ENCODE peak calls at places on chromosomes 13 and 19, in seven cellular contexts. One of them, this sample, is unnamed.

GRCh38 chr13:32537580-32538233 is 888 bp downstream of the N4BP2L2 start:
- DNase-seq in glutamatergic neuron: peak; percentile 49
- DNase-seq in type B pancreatic cell: no peak
- DNase-seq in body of pancreas: peak; percentile 34
- DNase-seq in stimulated activated CD8-positive, alpha-beta memory T cell treated with anti-CD3 and anti-CD28 coated beads, Interleukin-2, amount 100 ng/mL, for 48 hours: peak; percentile 38
- DNase-seq in fibroblast of the conjunctiva: no peak
- DNase-seq in NCI-H1105: no peak
- DNase-seq in this sample: no peak

GRCh38 chr13:44698076-44698475 is 121.9 kb upstream of the TSC22D1 start:
- DNase-seq in type B pancreatic cell: no peak
- DNase-seq in body of pancreas: no peak
- DNase-seq in glutamatergic neuron: no peak
- DNase-seq in stimulated activated CD8-positive, alpha-beta memory T cell treated with anti-CD3 and anti-CD28 coated beads, Interleukin-2, amount 100 ng/mL, for 48 hours: no peak
- DNase-seq in NCI-H1105: no peak
- DNase-seq in fibroblast of the conjunctiva: no peak
- DNase-seq in this sample: no peak

GRCh38 chr19:3275068-3275582 is 50.7 kb downstream of the CELF5 start:
- DNase-seq in body of pancreas: peak; percentile 25
- DNase-seq in glutamatergic neuron: peak; percentile 87
- DNase-seq in NCI-H1105: peak; percentile 75
- DNase-seq in stimulated activated CD8-positive, alpha-beta memory T cell treated with anti-CD3 and anti-CD28 coated beads, Interleukin-2, amount 100 ng/mL, for 48 hours: peak; percentile 28
- DNase-seq in fibroblast of the conjunctiva: no peak
- DNase-seq in type B pancreatic cell: no peak
- DNase-seq in this sample: peak; percentile 67

GRCh38 chr13:73096173-73097117 is 37.6 kb downstream of the KLF5 start:
- DNase-seq in fibroblast of the conjunctiva: no peak
- DNase-seq in stimulated activated CD8-positive, alpha-beta memory T cell treated with anti-CD3 and anti-CD28 coated beads, Interleukin-2, amount 100 ng/mL, for 48 hours: no peak
- DNase-seq in type B pancreatic cell: no peak
- DNase-seq in glutamatergic neuron: no peak
- DNase-seq in body of pancreas: no peak
- DNase-seq in NCI-H1105: no peak
- DNase-seq in this sample: no peak

GRCh38 chr13:20405691-20406090 is 120.0 kb downstream of the CRYL1 start:
- DNase-seq in NCI-H1105: no peak
- DNase-seq in glutamatergic neuron: peak; percentile 42
- DNase-seq in body of pancreas: no peak
- DNase-seq in fibroblast of the conjunctiva: no peak
- DNase-seq in stimulated activated CD8-positive, alpha-beta memory T cell treated with anti-CD3 and anti-CD28 coated beads, Interleukin-2, amount 100 ng/mL, for 48 hours: no peak
- DNase-seq in type B pancreatic cell: peak; percentile 62
- DNase-seq in this sample: no peak

GRCh38 chr13:99133230-99133629 is 67.4 kb upstream of the UBAC2 start:
- DNase-seq in type B pancreatic cell: no peak
- DNase-seq in body of pancreas: no peak
- DNase-seq in fibroblast of the conjunctiva: no peak
- DNase-seq in stimulated activated CD8-positive, alpha-beta memory T cell treated with anti-CD3 and anti-CD28 coated beads, Interleukin-2, amount 100 ng/mL, for 48 hours: no peak
- DNase-seq in glutamatergic neuron: no peak
- DNase-seq in NCI-H1105: no peak
- DNase-seq in this sample: no peak

GRCh38 chr19:5697022-5697889 is 7.2 kb downstream of the RPL36 start:
- DNase-seq in NCI-H1105: no peak
- DNase-seq in body of pancreas: peak; percentile 16
- DNase-seq in glutamatergic neuron: peak; percentile 42
- DNase-seq in type B pancreatic cell: no peak
- DNase-seq in fibroblast of the conjunctiva: no peak
- DNase-seq in stimulated activated CD8-positive, alpha-beta memory T cell treated with anti-CD3 and anti-CD28 coated beads, Interleukin-2, amount 100 ng/mL, for 48 hours: no peak
- DNase-seq in this sample: no peak

GRCh38 chr13:60329221-60329983 is 67.6 kb upstream of the TDRD3 start:
- DNase-seq in type B pancreatic cell: no peak
- DNase-seq in glutamatergic neuron: peak; percentile 57
- DNase-seq in fibroblast of the conjunctiva: no peak
- DNase-seq in stimulated activated CD8-positive, alpha-beta memory T cell treated with anti-CD3 and anti-CD28 coated beads, Interleukin-2, amount 100 ng/mL, for 48 hours: no peak
- DNase-seq in NCI-H1105: peak; percentile 23
- DNase-seq in body of pancreas: peak; percentile 54
- DNase-seq in this sample: peak; percentile 59

GRCh38 chr13:100510208-100510997 is 78.2 kb downstream of the GGACT start:
- DNase-seq in type B pancreatic cell: no peak
- DNase-seq in glutamatergic neuron: peak; percentile 64
- DNase-seq in NCI-H1105: peak; percentile 22
- DNase-seq in fibroblast of the conjunctiva: no peak
- DNase-seq in stimulated activated CD8-positive, alpha-beta memory T cell treated with anti-CD3 and anti-CD28 coated beads, Interleukin-2, amount 100 ng/mL, for 48 hours: no peak
- DNase-seq in body of pancreas: no peak
- DNase-seq in this sample: no peak

GRCh38 chr13:97328222-97328790 is 105.7 kb upstream of the RAP2A start:
- DNase-seq in type B pancreatic cell: no peak
- DNase-seq in body of pancreas: no peak
- DNase-seq in glutamatergic neuron: peak; percentile 40
- DNase-seq in NCI-H1105: no peak
- DNase-seq in fibroblast of the conjunctiva: peak; percentile 40
- DNase-seq in stimulated activated CD8-positive, alpha-beta memory T cell treated with anti-CD3 and anti-CD28 coated beads, Interleukin-2, amount 100 ng/mL, for 48 hours: no peak
- DNase-seq in this sample: no peak

GRCh38 chr13:33994826-33995502 is 177.0 kb downstream of the RFC3 start:
- DNase-seq in NCI-H1105: no peak
- DNase-seq in type B pancreatic cell: no peak
- DNase-seq in glutamatergic neuron: no peak
- DNase-seq in fibroblast of the conjunctiva: no peak
- DNase-seq in stimulated activated CD8-positive, alpha-beta memory T cell treated with anti-CD3 and anti-CD28 coated beads, Interleukin-2, amount 100 ng/mL, for 48 hours: no peak
- DNase-seq in body of pancreas: no peak
- DNase-seq in this sample: no peak

GRCh38 chr13:44903596-44903995 is 85.7 kb downstream of the NUFIP1 start:
- DNase-seq in NCI-H1105: no peak
- DNase-seq in body of pancreas: peak; percentile 47
- DNase-seq in type B pancreatic cell: no peak
- DNase-seq in fibroblast of the conjunctiva: peak; percentile 94
- DNase-seq in stimulated activated CD8-positive, alpha-beta memory T cell treated with anti-CD3 and anti-CD28 coated beads, Interleukin-2, amount 100 ng/mL, for 48 hours: no peak
- DNase-seq in glutamatergic neuron: no peak
- DNase-seq in this sample: no peak

GRCh38 chr13:99941086-99941485 is 30.5 kb downstream of the ZIC5 start:
- DNase-seq in fibroblast of the conjunctiva: no peak
- DNase-seq in NCI-H1105: no peak
- DNase-seq in body of pancreas: no peak
- DNase-seq in glutamatergic neuron: no peak
- DNase-seq in stimulated activated CD8-positive, alpha-beta memory T cell treated with anti-CD3 and anti-CD28 coated beads, Interleukin-2, amount 100 ng/mL, for 48 hours: no peak
- DNase-seq in type B pancreatic cell: no peak
- DNase-seq in this sample: no peak

GRCh38 chr13:89900104-89900760 is 1447.3 kb upstream of the MIR17HG start:
- DNase-seq in NCI-H1105: no peak
- DNase-seq in stimulated activated CD8-positive, alpha-beta memory T cell treated with anti-CD3 and anti-CD28 coated beads, Interleukin-2, amount 100 ng/mL, for 48 hours: no peak
- DNase-seq in glutamatergic neuron: no peak
- DNase-seq in type B pancreatic cell: no peak
- DNase-seq in body of pancreas: no peak
- DNase-seq in fibroblast of the conjunctiva: no peak
- DNase-seq in this sample: no peak

GRCh38 chr13:94268661-94269060 is 210.8 kb downstream of the DCT start:
- DNase-seq in body of pancreas: no peak
- DNase-seq in stimulated activated CD8-positive, alpha-beta memory T cell treated with anti-CD3 and anti-CD28 coated beads, Interleukin-2, amount 100 ng/mL, for 48 hours: no peak
- DNase-seq in glutamatergic neuron: no peak
- DNase-seq in type B pancreatic cell: no peak
- DNase-seq in NCI-H1105: no peak
- DNase-seq in fibroblast of the conjunctiva: no peak
- DNase-seq in this sample: no peak

GRCh38 chr13:76129305-76130040 is 493.3 kb downstream of the LMO7 start:
- DNase-seq in type B pancreatic cell: no peak
- DNase-seq in stimulated activated CD8-positive, alpha-beta memory T cell treated with anti-CD3 and anti-CD28 coated beads, Interleukin-2, amount 100 ng/mL, for 48 hours: no peak
- DNase-seq in NCI-H1105: no peak
- DNase-seq in body of pancreas: no peak
- DNase-seq in fibroblast of the conjunctiva: peak; percentile 62
- DNase-seq in glutamatergic neuron: no peak
- DNase-seq in this sample: no peak

GRCh38 chr19:23996549-23996948 is 81.9 kb downstream of the ZNF726 start:
- DNase-seq in stimulated activated CD8-positive, alpha-beta memory T cell treated with anti-CD3 and anti-CD28 coated beads, Interleukin-2, amount 100 ng/mL, for 48 hours: no peak
- DNase-seq in type B pancreatic cell: no peak
- DNase-seq in body of pancreas: no peak
- DNase-seq in fibroblast of the conjunctiva: no peak
- DNase-seq in glutamatergic neuron: no peak
- DNase-seq in NCI-H1105: no peak
- DNase-seq in this sample: no peak

GRCh38 chr13:44967656-44968451 is 21.4 kb downstream of the NUFIP1 start:
- DNase-seq in stimulated activated CD8-positive, alpha-beta memory T cell treated with anti-CD3 and anti-CD28 coated beads, Interleukin-2, amount 100 ng/mL, for 48 hours: no peak
- DNase-seq in NCI-H1105: no peak
- DNase-seq in type B pancreatic cell: no peak
- DNase-seq in body of pancreas: no peak
- DNase-seq in glutamatergic neuron: no peak
- DNase-seq in fibroblast of the conjunctiva: no peak
- DNase-seq in this sample: no peak

GRCh38 chr19:29764322-29764721 is 47.5 kb upstream of the CCNE1 start:
- DNase-seq in body of pancreas: no peak
- DNase-seq in type B pancreatic cell: no peak
- DNase-seq in glutamatergic neuron: no peak
- DNase-seq in fibroblast of the conjunctiva: no peak
- DNase-seq in NCI-H1105: no peak
- DNase-seq in stimulated activated CD8-positive, alpha-beta memory T cell treated with anti-CD3 and anti-CD28 coated beads, Interleukin-2, amount 100 ng/mL, for 48 hours: no peak
- DNase-seq in this sample: no peak

GRCh38 chr19:6588508-6589345 is 2.2 kb downstream of the CD70 start:
- DNase-seq in type B pancreatic cell: no peak
- DNase-seq in NCI-H1105: no peak
- DNase-seq in glutamatergic neuron: no peak
- DNase-seq in fibroblast of the conjunctiva: no peak
- DNase-seq in body of pancreas: no peak
- DNase-seq in stimulated activated CD8-positive, alpha-beta memory T cell treated with anti-CD3 and anti-CD28 coated beads, Interleukin-2, amount 100 ng/mL, for 48 hours: no peak
- DNase-seq in this sample: no peak

GRCh38 chr19:39506944-39507714 is 7.8 kb upstream of the SELENOV start:
- DNase-seq in body of pancreas: no peak
- DNase-seq in fibroblast of the conjunctiva: peak; percentile 6
- DNase-seq in stimulated activated CD8-positive, alpha-beta memory T cell treated with anti-CD3 and anti-CD28 coated beads, Interleukin-2, amount 100 ng/mL, for 48 hours: peak; percentile 60
- DNase-seq in NCI-H1105: peak; percentile 90
- DNase-seq in type B pancreatic cell: peak; percentile 78
- DNase-seq in glutamatergic neuron: peak; percentile 86
- DNase-seq in this sample: peak; percentile 87

GRCh38 chr13:25190256-25190655 is 18.2 kb upstream of the AMER2 start:
- DNase-seq in fibroblast of the conjunctiva: no peak
- DNase-seq in body of pancreas: no peak
- DNase-seq in type B pancreatic cell: no peak
- DNase-seq in NCI-H1105: no peak
- DNase-seq in glutamatergic neuron: peak; percentile 35
- DNase-seq in stimulated activated CD8-positive, alpha-beta memory T cell treated with anti-CD3 and anti-CD28 coated beads, Interleukin-2, amount 100 ng/mL, for 48 hours: no peak
- DNase-seq in this sample: no peak

GRCh38 chr19:2534374-2535050 is 58.6 kb downstream of the GADD45B start:
- DNase-seq in stimulated activated CD8-positive, alpha-beta memory T cell treated with anti-CD3 and anti-CD28 coated beads, Interleukin-2, amount 100 ng/mL, for 48 hours: no peak
- DNase-seq in fibroblast of the conjunctiva: no peak
- DNase-seq in glutamatergic neuron: no peak
- DNase-seq in NCI-H1105: no peak
- DNase-seq in type B pancreatic cell: no peak
- DNase-seq in body of pancreas: no peak
- DNase-seq in this sample: no peak

GRCh38 chr13:81760316-81760715 is 1419.4 kb upstream of the SPRY2 start:
- DNase-seq in NCI-H1105: no peak
- DNase-seq in body of pancreas: no peak
- DNase-seq in fibroblast of the conjunctiva: no peak
- DNase-seq in type B pancreatic cell: no peak
- DNase-seq in stimulated activated CD8-positive, alpha-beta memory T cell treated with anti-CD3 and anti-CD28 coated beads, Interleukin-2, amount 100 ng/mL, for 48 hours: no peak
- DNase-seq in glutamatergic neuron: no peak
- DNase-seq in this sample: no peak

GRCh38 chr19:6744381-6745288 is 5.2 kb downstream of the TRIP10 start:
- DNase-seq in fibroblast of the conjunctiva: peak; percentile 76
- DNase-seq in type B pancreatic cell: no peak
- DNase-seq in glutamatergic neuron: peak; percentile 54
- DNase-seq in stimulated activated CD8-positive, alpha-beta memory T cell treated with anti-CD3 and anti-CD28 coated beads, Interleukin-2, amount 100 ng/mL, for 48 hours: no peak
- DNase-seq in NCI-H1105: peak; percentile 24
- DNase-seq in body of pancreas: peak; percentile 75
- DNase-seq in this sample: no peak

GRCh38 chr19:17553256-17553655 is 2.2 kb upstream of the COLGALT1 start:
- DNase-seq in NCI-H1105: peak; percentile 67
- DNase-seq in type B pancreatic cell: no peak
- DNase-seq in stimulated activated CD8-positive, alpha-beta memory T cell treated with anti-CD3 and anti-CD28 coated beads, Interleukin-2, amount 100 ng/mL, for 48 hours: no peak
- DNase-seq in body of pancreas: no peak
- DNase-seq in glutamatergic neuron: no peak
- DNase-seq in fibroblast of the conjunctiva: peak; percentile 90
- DNase-seq in this sample: no peak

GRCh38 chr13:101474419-101474957 is 22.0 kb downstream of the ITGBL1 start:
- DNase-seq in NCI-H1105: no peak
- DNase-seq in stimulated activated CD8-positive, alpha-beta memory T cell treated with anti-CD3 and anti-CD28 coated beads, Interleukin-2, amount 100 ng/mL, for 48 hours: no peak
- DNase-seq in body of pancreas: no peak
- DNase-seq in fibroblast of the conjunctiva: peak; percentile 63
- DNase-seq in glutamatergic neuron: peak; percentile 41
- DNase-seq in type B pancreatic cell: no peak
- DNase-seq in this sample: peak; percentile 16

GRCh38 chr13:49604570-49604969 is 19.2 kb upstream of the RCBTB1 start:
- DNase-seq in fibroblast of the conjunctiva: no peak
- DNase-seq in NCI-H1105: no peak
- DNase-seq in stimulated activated CD8-positive, alpha-beta memory T cell treated with anti-CD3 and anti-CD28 coated beads, Interleukin-2, amount 100 ng/mL, for 48 hours: no peak
- DNase-seq in type B pancreatic cell: no peak
- DNase-seq in body of pancreas: peak; percentile 13
- DNase-seq in glutamatergic neuron: no peak
- DNase-seq in this sample: no peak

GRCh38 chr13:110405597-110406450 is 98.7 kb downstream of the COL4A2 start:
- DNase-seq in fibroblast of the conjunctiva: no peak
- DNase-seq in body of pancreas: no peak
- DNase-seq in stimulated activated CD8-positive, alpha-beta memory T cell treated with anti-CD3 and anti-CD28 coated beads, Interleukin-2, amount 100 ng/mL, for 48 hours: no peak
- DNase-seq in NCI-H1105: no peak
- DNase-seq in glutamatergic neuron: no peak
- DNase-seq in type B pancreatic cell: no peak
- DNase-seq in this sample: no peak

GRCh38 chr19:54607782-54608150 is 14.3 kb downstream of the LILRA1 start:
- DNase-seq in body of pancreas: no peak
- DNase-seq in stimulated activated CD8-positive, alpha-beta memory T cell treated with anti-CD3 and anti-CD28 coated beads, Interleukin-2, amount 100 ng/mL, for 48 hours: no peak
- DNase-seq in type B pancreatic cell: no peak
- DNase-seq in NCI-H1105: no peak
- DNase-seq in glutamatergic neuron: no peak
- DNase-seq in fibroblast of the conjunctiva: no peak
- DNase-seq in this sample: no peak

GRCh38 chr13:32911506-32911905 is 104.7 kb upstream of the KL start:
- DNase-seq in fibroblast of the conjunctiva: peak; percentile 22
- DNase-seq in type B pancreatic cell: no peak
- DNase-seq in stimulated activated CD8-positive, alpha-beta memory T cell treated with anti-CD3 and anti-CD28 coated beads, Interleukin-2, amount 100 ng/mL, for 48 hours: no peak
- DNase-seq in body of pancreas: no peak
- DNase-seq in glutamatergic neuron: no peak
- DNase-seq in NCI-H1105: no peak
- DNase-seq in this sample: peak; percentile 77

GRCh38 chr13:22278336-22278929 is 607.6 kb downstream of the FGF9 start:
- DNase-seq in type B pancreatic cell: no peak
- DNase-seq in body of pancreas: peak; percentile 77
- DNase-seq in NCI-H1105: peak; percentile 13
- DNase-seq in glutamatergic neuron: peak; percentile 68
- DNase-seq in fibroblast of the conjunctiva: no peak
- DNase-seq in stimulated activated CD8-positive, alpha-beta memory T cell treated with anti-CD3 and anti-CD28 coated beads, Interleukin-2, amount 100 ng/mL, for 48 hours: peak; percentile 40
- DNase-seq in this sample: peak; percentile 62

GRCh38 chr19:38496603-38497487 is 63.4 kb downstream of the RYR1 start:
- DNase-seq in NCI-H1105: no peak
- DNase-seq in type B pancreatic cell: no peak
- DNase-seq in stimulated activated CD8-positive, alpha-beta memory T cell treated with anti-CD3 and anti-CD28 coated beads, Interleukin-2, amount 100 ng/mL, for 48 hours: no peak
- DNase-seq in fibroblast of the conjunctiva: no peak
- DNase-seq in body of pancreas: no peak
- DNase-seq in glutamatergic neuron: no peak
- DNase-seq in this sample: no peak

GRCh38 chr19:5038631-5039271 is 69.8 kb downstream of the KDM4B start:
- DNase-seq in NCI-H1105: no peak
- DNase-seq in type B pancreatic cell: no peak
- DNase-seq in body of pancreas: no peak
- DNase-seq in glutamatergic neuron: no peak
- DNase-seq in fibroblast of the conjunctiva: no peak
- DNase-seq in stimulated activated CD8-positive, alpha-beta memory T cell treated with anti-CD3 and anti-CD28 coated beads, Interleukin-2, amount 100 ng/mL, for 48 hours: no peak
- DNase-seq in this sample: peak; percentile 26

GRCh38 chr19:1513492-1514294 is 874 bp upstream of the ADAMTSL5 start:
- DNase-seq in body of pancreas: peak; percentile 49
- DNase-seq in type B pancreatic cell: no peak
- DNase-seq in fibroblast of the conjunctiva: peak; percentile 17
- DNase-seq in NCI-H1105: no peak
- DNase-seq in glutamatergic neuron: no peak
- DNase-seq in stimulated activated CD8-positive, alpha-beta memory T cell treated with anti-CD3 and anti-CD28 coated beads, Interleukin-2, amount 100 ng/mL, for 48 hours: peak; percentile 63
- DNase-seq in this sample: no peak

GRCh38 chr19:30545752-30546151 is 173.6 kb downstream of the ZNF536 start:
- DNase-seq in glutamatergic neuron: no peak
- DNase-seq in fibroblast of the conjunctiva: no peak
- DNase-seq in type B pancreatic cell: no peak
- DNase-seq in NCI-H1105: no peak
- DNase-seq in stimulated activated CD8-positive, alpha-beta memory T cell treated with anti-CD3 and anti-CD28 coated beads, Interleukin-2, amount 100 ng/mL, for 48 hours: no peak
- DNase-seq in body of pancreas: no peak
- DNase-seq in this sample: no peak

GRCh38 chr19:19399733-19400438 is 5.6 kb upstream of the GATAD2A start:
- DNase-seq in glutamatergic neuron: no peak
- DNase-seq in fibroblast of the conjunctiva: no peak
- DNase-seq in body of pancreas: no peak
- DNase-seq in stimulated activated CD8-positive, alpha-beta memory T cell treated with anti-CD3 and anti-CD28 coated beads, Interleukin-2, amount 100 ng/mL, for 48 hours: no peak
- DNase-seq in NCI-H1105: no peak
- DNase-seq in type B pancreatic cell: no peak
- DNase-seq in this sample: no peak

GRCh38 chr19:18861235-18861634 is 29.5 kb downstream of the UPF1 start:
- DNase-seq in stimulated activated CD8-positive, alpha-beta memory T cell treated with anti-CD3 and anti-CD28 coated beads, Interleukin-2, amount 100 ng/mL, for 48 hours: no peak
- DNase-seq in body of pancreas: no peak
- DNase-seq in fibroblast of the conjunctiva: no peak
- DNase-seq in type B pancreatic cell: no peak
- DNase-seq in NCI-H1105: no peak
- DNase-seq in glutamatergic neuron: no peak
- DNase-seq in this sample: no peak

This sample was measured in COR-L47.